ENCODE peak calls at places on chromosome 10, in five cellular contexts. A is hypothalamus, T is T-cell, V is neural crest cell, D is substantia nigra. W is an unnamed sample.
A peak's percentile ranks its signal among the peaks of the same experiment; 100 is the strongest.

GRCh38 chr10:31926765-31927596 is 1.6 kb downstream of the ARHGAP12 start:
- DNase-seq in A (no peak), T (no peak), D (no peak), V (no peak), W (no peak)

GRCh38 chr10:121927361-121927840 is 430 bp downstream of the ATE1 start:
- DNase-seq in D (no peak), A (peak; percentile 53), V (no peak), T (no peak), W (peak; percentile 60)

GRCh38 chr10:78811174-78811573 is 257.6 kb upstream of the ZMIZ1 start:
- DNase-seq in V (no peak), T (no peak), D (no peak), A (no peak), W (no peak)

GRCh38 chr10:61627266-61627665 is 35.5 kb upstream of the CABCOCO1 start:
- DNase-seq in D (no peak), V (no peak), T (no peak), A (no peak), W (peak; percentile 15)

GRCh38 chr10:101054351-101054750 is 7.4 kb upstream of the KAZALD1 start:
- DNase-seq in V (no peak), D (no peak), A (no peak), T (no peak), W (no peak)

GRCh38 chr10:104201636-104202035 is 30.5 kb downstream of the CFAP43 start:
- DNase-seq in V (no peak), D (no peak), A (no peak), T (no peak), W (no peak)

GRCh38 chr10:80165173-80165572 is 32.6 kb downstream of the PLAC9 start:
- DNase-seq in D (no peak), T (no peak), V (no peak), A (no peak), W (peak; percentile 69)

GRCh38 chr10:69218831-69219230 is 1.3 kb upstream of the HKDC1 start:
- DNase-seq in D (no peak), V (no peak), A (no peak), T (no peak), W (no peak)

GRCh38 chr10:77872151-77872946 is 54.2 kb downstream of the DLG5 start:
- DNase-seq in A (peak; percentile 81), D (peak; percentile 89), T (no peak), V (no peak), W (no peak)

GRCh38 chr10:78000956-78001472 is 28.3 kb downstream of the POLR3A start:
- DNase-seq in V (no peak), T (no peak), D (no peak), A (no peak), W (no peak)

GRCh38 chr10:6878067-6878412 is 298.0 kb upstream of the PRKCQ start:
- DNase-seq in A (no peak), D (no peak), V (no peak), T (no peak), W (no peak)

GRCh38 chr10:95290801-95291633 is at the start of gene PDLIM1:
- DNase-seq in T (no peak), V (peak; percentile 51), D (no peak), A (no peak), W (peak; percentile 66)

GRCh38 chr10:33410860-33411234 is 76.4 kb upstream of the NRP1 start:
- DNase-seq in V (no peak), D (no peak), T (no peak), A (no peak), W (no peak)

GRCh38 chr10:119505131-119505551 is 37.4 kb downstream of the RGS10 start:
- DNase-seq in T (no peak), A (no peak), V (no peak), D (no peak), W (no peak)

GRCh38 chr10:76429642-76430041 is 998.2 kb downstream of the LRMDA start:
- DNase-seq in A (no peak), V (no peak), D (no peak), T (no peak), W (peak; percentile 20)

GRCh38 chr10:5832946-5833345 is 19.7 kb upstream of the GDI2 start:
- DNase-seq in D (no peak), T (no peak), V (no peak), A (no peak), W (no peak)

GRCh38 chr10:116802876-116803275 is 46.4 kb upstream of the ENO4 start:
- DNase-seq in A (no peak), D (no peak), V (no peak), T (no peak), W (no peak)

GRCh38 chr10:132957131-132957530 is 14.8 kb upstream of the CFAP46 start:
- DNase-seq in D (no peak), V (no peak), A (no peak), T (no peak), W (no peak)

GRCh38 chr10:17023386-17024298 is 106.0 kb downstream of the CUBN start:
- DNase-seq in T (peak; percentile 68), D (no peak), V (no peak), A (no peak), W (peak; percentile 100)

GRCh38 chr10:102287991-102288390 is 42.7 kb downstream of the GBF1 start:
- DNase-seq in A (no peak), D (no peak), V (no peak), T (no peak), W (no peak)

GRCh38 chr10:119491941-119492340 is 50.6 kb downstream of the RGS10 start:
- DNase-seq in V (no peak), A (no peak), D (no peak), T (no peak), W (no peak)

GRCh38 chr10:84194424-84195043 is at the start of gene CDHR1:
- DNase-seq in D (no peak), A (peak; percentile 41), V (peak; percentile 26), T (peak; percentile 12), W (peak; percentile 17)

GRCh38 chr10:120423350-120424197 is 33.5 kb upstream of the PLPP4 start:
- DNase-seq in V (peak; percentile 45), T (no peak), D (no peak), A (peak; percentile 13), W (peak; percentile 87)

GRCh38 chr10:43226851-43227845 is 39.7 kb downstream of the RASGEF1A start:
- DNase-seq in A (no peak), V (no peak), D (no peak), T (no peak), W (no peak)

GRCh38 chr10:123270221-123270620 is 116.0 kb downstream of the BUB3 start:
- DNase-seq in A (no peak), V (no peak), D (no peak), T (no peak), W (peak; percentile 47)

GRCh38 chr10:30902621-30903396 is 128.9 kb downstream of the ZNF438 start:
- DNase-seq in A (no peak), D (no peak), V (no peak), T (no peak), W (no peak)

GRCh38 chr10:44939691-44940401 is 19.8 kb upstream of the RASSF4 start:
- DNase-seq in T (no peak), A (no peak), V (no peak), D (no peak), W (no peak)

GRCh38 chr10:102523250-102524029 is 19.7 kb downstream of the SUFU start:
- DNase-seq in T (no peak), A (no peak), D (no peak), V (no peak), W (peak; percentile 70)

GRCh38 chr10:32125023-32125422 is 68.8 kb upstream of the KIF5B start:
- DNase-seq in D (peak; percentile 5), A (no peak), V (peak; percentile 9), T (no peak), W (peak; percentile 15)

GRCh38 chr10:13271552-13272163 is 28.2 kb downstream of the PHYH start:
- DNase-seq in D (no peak), T (peak; percentile 34), A (no peak), V (peak; percentile 50), W (peak; percentile 54)

GRCh38 chr10:79979310-79979972 is 30.5 kb upstream of the SFTPD start:
- DNase-seq in A (no peak), D (no peak), V (no peak), T (no peak), W (no peak)

GRCh38 chr10:116208999-116209398 is 64.0 kb downstream of the GFRA1 start:
- DNase-seq in D (no peak), T (no peak), V (no peak), A (no peak), W (no peak)

GRCh38 chr10:50604049-50604640 is 19.6 kb downstream of the SGMS1 start:
- DNase-seq in T (no peak), V (no peak), D (no peak), A (no peak), W (no peak)

GRCh38 chr10:87861566-87861952 is 1.8 kb downstream of the KLLN start:
- DNase-seq in T (no peak), A (peak; percentile 57), V (no peak), D (no peak), W (no peak)